ENCODE peak calls at places on chromosomes 1 and 21, in eight cellular contexts. J, Q, K, V, N, P, G and B are unnamed samples. For H3K36me3 and H3K4me1, the result is how much of the 10 kb centered on the place peaks cover.

GRCh38 chr1:115302390-115302961 is 35.6 kb downstream of the NGF start:
- DNase-seq in J (peak), Q (peak), K (no peak), V (peak), N (no peak), P (no peak), G (no peak), B (peak)

GRCh38 chr21:33948096-33948950 is 32.7 kb upstream of the ATP5PO start:
- DNase-seq in J (peak), Q (no peak), K (peak), V (peak), N (no peak), P (peak), G (peak), B (peak)

GRCh38 chr1:204484948-204485347 is 9.7 kb downstream of the PIK3C2B start:
- DNase-seq in J (no peak), Q (no peak), K (no peak), V (no peak), N (no peak), P (no peak), G (no peak), B (no peak)

GRCh38 chr1:202579806-202580205 is 130.4 kb downstream of the SYT2 start:
- DNase-seq in J (peak), Q (no peak), K (no peak), V (no peak), N (no peak), P (no peak), G (no peak), B (no peak)

GRCh38 chr1:205436776-205437485 is 15.1 kb upstream of the LEMD1 start:
- DNase-seq in J (no peak), Q (no peak), K (no peak), V (no peak), N (no peak), P (no peak), G (no peak), B (no peak)

GRCh38 chr1:112177314-112177713 is 187.8 kb upstream of the KCND3 start:
- DNase-seq in J (no peak), Q (no peak), K (no peak), V (no peak), N (no peak), P (no peak), G (no peak), B (no peak)

GRCh38 chr1:243903904-243904303 is 53.9 kb upstream of the AKT3 start:
- DNase-seq in J (peak), Q (no peak), K (no peak), V (no peak), N (no peak), P (no peak), G (no peak), B (no peak)

GRCh38 chr1:164836614-164837018 is 277.6 kb downstream of the PBX1 start:
- DNase-seq in J (no peak), Q (no peak), K (no peak), V (no peak), N (no peak), P (no peak), G (no peak), B (peak)

GRCh38 chr1:103489881-103490280 is 35.6 kb upstream of the RNPC3 start:
- DNase-seq in J (peak), Q (peak), K (no peak), V (no peak), N (no peak), P (no peak), G (no peak), B (peak)

GRCh38 chr1:51266181-51266580 is 30.1 kb downstream of the RNF11 start:
- DNase-seq in J (no peak), Q (no peak), K (no peak), V (no peak), N (no peak), P (no peak), G (no peak), B (no peak)

GRCh38 chr1:200365897-200366426 is 43.9 kb downstream of the ZNF281 start:
- DNase-seq in J (no peak), Q (no peak), K (no peak), V (peak), N (no peak), P (no peak), G (no peak), B (no peak)

GRCh38 chr1:186102559-186103148 is 272.4 kb downstream of the TPR start:
- DNase-seq in J (peak), Q (peak), K (no peak), V (no peak), N (no peak), P (no peak), G (no peak), B (peak)

GRCh38 chr1:171683826-171684225 is 31.3 kb upstream of the MYOC start:
- DNase-seq in J (no peak), Q (no peak), K (no peak), V (no peak), N (no peak), P (no peak), G (no peak), B (no peak)

GRCh38 chr1:24157921-24158481 is 15.1 kb upstream of the IL22RA1 start:
- DNase-seq in J (no peak), Q (no peak), K (no peak), V (peak), N (no peak), P (no peak), G (no peak), B (no peak)

GRCh38 chr1:44030606-44031050 is 634 bp downstream of the SLC6A9 start:
- DNase-seq in J (peak), Q (no peak), K (no peak), V (peak), N (no peak), P (no peak), G (peak), B (peak)

GRCh38 chr1:45913183-45913924 is 109.9 kb downstream of the MAST2 start:
- DNase-seq in J (peak), Q (peak), K (peak), V (peak), N (peak), P (peak), G (peak), B (peak)

GRCh38 chr1:30974536-30974935 is 66.0 kb upstream of the SDC3 start:
- DNase-seq in J (no peak), Q (no peak), K (no peak), V (no peak), N (no peak), P (no peak), G (no peak), B (peak)
- H3K36me3 ChIP-seq in J (under half), Q (under half), K (under half), V (half or more), N (under half), P (under half), G (half or more), B (under half)

DNA sequence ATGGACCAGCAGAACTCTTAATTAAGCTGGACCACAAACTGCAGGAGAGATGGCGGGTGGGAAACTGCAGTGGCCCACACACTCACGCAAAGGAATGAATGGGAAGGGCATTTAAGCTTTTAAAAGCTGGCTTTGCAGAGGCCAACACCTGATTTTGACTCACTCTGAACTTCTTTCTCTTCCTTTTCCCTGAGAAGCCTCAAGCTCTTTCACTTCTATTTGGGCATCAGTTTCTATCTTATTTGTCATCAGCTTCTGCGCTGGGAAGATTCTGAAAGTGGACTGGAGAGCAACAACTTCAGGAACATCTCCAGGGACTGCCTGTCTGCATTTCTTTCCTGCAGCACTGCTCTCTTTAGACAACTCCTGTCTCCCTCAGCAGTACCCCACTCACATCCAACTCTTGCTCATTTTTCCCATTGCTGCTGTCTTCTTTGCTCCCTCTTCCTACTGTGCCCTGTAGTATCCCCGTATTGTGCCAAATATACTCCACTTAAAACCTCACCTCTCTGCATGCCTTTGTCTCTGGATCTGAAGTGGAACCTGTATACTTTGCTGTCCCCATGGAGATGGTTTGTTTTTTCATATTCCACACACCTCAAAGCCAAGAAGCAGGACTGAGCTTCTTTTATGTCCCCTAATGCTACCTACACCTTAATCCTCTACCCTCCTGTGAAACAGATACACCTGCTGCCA is 143.3 kb upstream of the JUN start:
- DNase-seq in J (no peak), Q (peak), K (no peak), V (peak), N (no peak), P (no peak), G (no peak), B (no peak)
- H3K4me1 ChIP-seq in J (under half), Q (half or more), K (under half), V (under half), N (under half), P (under half), G (under half), B (under half)

DNA sequence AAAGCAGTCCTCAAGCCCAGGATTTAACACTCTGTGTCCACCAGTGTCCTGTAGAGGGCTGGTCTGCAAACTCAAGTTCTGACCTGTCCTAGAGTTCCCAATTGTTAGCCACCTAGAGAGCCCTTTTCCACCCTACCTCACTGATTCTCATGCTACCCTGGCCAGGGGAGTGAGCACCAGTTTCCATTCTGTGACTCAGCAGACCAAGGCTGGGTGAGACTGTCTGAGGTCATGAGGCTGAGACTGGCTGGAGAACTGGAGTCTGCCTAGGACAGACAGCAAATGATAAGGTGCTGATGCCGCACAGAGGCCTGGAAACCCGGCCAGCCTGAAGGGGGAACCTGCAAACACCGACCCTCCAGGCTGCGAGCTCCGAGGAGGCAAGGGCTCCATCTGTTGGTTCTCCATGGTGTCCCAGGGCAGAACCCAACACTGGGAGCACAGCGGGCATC is 13.7 kb downstream of the GLIS1 start:
- DNase-seq in J (peak), Q (peak), K (no peak), V (peak), N (no peak), P (no peak), G (peak), B (peak)
- TF ChIP-seq CTCF in J (no peak), Q (no peak), K (no peak), V (peak), N (no peak), P (no peak), G (peak), B (peak)

GRCh38 chr1:15153184-15153841 is at the start of gene TMEM51:
- DNase-seq in J (peak), Q (peak), K (peak), V (peak), N (no peak), P (peak), G (peak), B (peak)
- H3K36me3 ChIP-seq in J (under half), Q (under half), K (under half), V (under half), N (under half), P (under half), G (under half), B (under half)

DNA sequence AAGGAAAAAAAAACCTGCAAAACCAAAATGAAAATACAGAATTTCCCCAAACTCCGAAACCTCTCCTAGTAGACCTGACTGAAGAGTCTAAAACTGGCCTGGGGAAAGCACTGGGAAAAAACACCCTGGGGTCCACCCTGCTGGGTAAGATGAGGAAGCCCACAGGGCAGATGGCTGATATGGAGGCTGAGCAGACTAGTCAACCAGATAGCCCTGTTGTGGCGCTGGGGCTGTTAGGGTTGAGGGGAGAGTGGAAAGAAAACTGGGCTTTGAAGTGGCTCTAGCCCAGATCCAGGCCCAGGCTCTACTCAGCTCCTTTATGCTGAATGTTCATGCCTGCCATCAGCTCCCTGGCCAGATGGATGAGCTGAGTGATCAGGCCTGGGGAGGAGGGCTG is 6.8 kb upstream of the SLAMF1 start:
- DNase-seq in J (no peak), Q (no peak), K (no peak), V (no peak), N (no peak), P (no peak), G (no peak), B (no peak)
- H3K4me1 ChIP-seq in J (under half), Q (under half), K (under half), V (under half), N (under half), P (under half), G (under half), B (under half)

DNA sequence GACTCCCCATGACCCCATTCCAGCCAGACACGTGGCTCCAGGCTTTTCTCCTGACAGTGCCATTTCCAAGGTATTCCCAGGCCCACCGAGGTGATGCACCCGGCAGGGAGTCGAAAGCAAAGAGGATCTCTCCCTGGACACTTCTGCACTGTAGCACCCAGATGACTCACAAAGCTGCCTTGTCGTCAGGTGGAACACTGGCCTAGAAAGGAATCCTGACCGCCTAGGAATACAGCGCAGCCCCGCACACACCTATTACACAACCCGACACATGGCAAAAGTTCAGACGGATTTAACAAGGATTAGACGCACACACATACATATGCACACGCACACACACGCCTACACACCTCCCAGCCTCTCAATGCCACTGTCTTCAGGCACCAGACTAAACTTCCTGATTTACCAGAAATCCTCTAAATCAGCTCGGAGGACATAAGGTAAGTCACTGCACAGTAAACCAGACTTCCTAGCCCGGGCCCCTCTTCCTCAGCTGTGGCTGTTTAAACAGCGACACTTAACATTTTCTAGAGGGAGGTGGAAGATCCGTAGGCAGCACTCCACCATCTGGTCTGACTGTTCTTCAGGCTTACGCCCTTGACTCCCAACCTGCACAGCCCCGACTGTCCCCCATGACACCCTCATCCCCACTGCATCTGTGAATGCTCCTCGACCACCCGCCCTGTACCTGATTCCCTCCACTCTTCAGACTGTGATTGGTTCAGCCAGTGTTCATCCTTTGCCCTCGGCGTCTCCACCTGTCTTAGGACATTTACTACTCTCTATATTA is 12.7 kb downstream of the FAM89A start:
- DNase-seq in J (no peak), Q (no peak), K (no peak), V (no peak), N (no peak), P (no peak), G (no peak), B (no peak)
- TF ChIP-seq CTCF in J (no peak), Q (no peak), K (no peak), V (no peak), N (no peak), P (no peak), G (no peak), B (no peak)

GRCh38 chr21:35043549-35043948 is 5.6 kb downstream of the RUNX1 start:
- DNase-seq in J (no peak), Q (no peak), K (no peak), V (no peak), N (no peak), P (no peak), G (no peak), B (no peak)

GRCh38 chr21:35045539-35046222 is 3.4 kb downstream of the RUNX1 start:
- DNase-seq in J (no peak), Q (no peak), K (no peak), V (no peak), N (no peak), P (no peak), G (no peak), B (no peak)

GRCh38 chr21:35044128-35044527 is 5.0 kb downstream of the RUNX1 start:
- DNase-seq in J (no peak), Q (no peak), K (no peak), V (no peak), N (no peak), P (peak), G (no peak), B (no peak)

GRCh38 chr21:35046223-35046690 is 2.8 kb downstream of the RUNX1 start:
- DNase-seq in J (no peak), Q (no peak), K (no peak), V (no peak), N (no peak), P (no peak), G (no peak), B (no peak)

DNA sequence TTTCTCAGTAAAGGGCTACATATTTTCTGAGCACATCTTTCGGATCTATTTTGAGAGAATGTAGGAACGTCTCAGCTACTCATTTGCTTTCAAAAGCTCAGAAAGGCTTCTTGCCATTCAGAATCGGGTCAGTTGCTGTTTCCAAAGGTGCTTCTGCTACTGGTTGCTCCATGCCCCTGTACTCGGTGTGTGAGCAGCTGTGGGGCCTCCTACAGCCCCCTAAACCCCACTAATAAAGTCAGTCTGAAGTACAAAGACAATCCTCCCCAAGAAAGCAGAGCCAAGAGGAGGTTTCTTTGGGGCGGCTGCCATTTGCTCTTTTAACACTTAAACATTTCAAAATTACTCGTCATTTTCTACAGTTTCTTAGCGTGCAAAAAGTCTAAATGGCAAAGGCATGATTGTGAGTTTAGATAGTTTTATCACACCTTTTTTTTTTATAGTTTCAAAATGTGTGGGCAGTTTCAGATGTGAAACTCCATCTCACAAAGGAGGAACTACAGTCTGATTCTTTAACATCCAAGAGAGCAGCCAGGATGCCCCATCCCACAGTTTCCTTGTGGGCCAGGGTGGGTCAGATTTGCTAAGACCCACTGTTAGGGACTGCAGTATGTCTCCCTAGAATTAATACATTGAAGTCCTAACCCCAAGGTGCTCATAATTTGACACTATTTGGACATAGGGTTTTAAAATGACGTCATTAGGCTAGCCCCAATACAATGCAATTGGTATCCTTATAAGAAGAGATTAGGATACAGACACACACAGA is 4.1 kb downstream of the RUNX1 start:
- DNase-seq in J (no peak), Q (no peak), K (no peak), V (no peak), N (no peak), P (no peak), G (no peak), B (no peak)
- H3K36me3 ChIP-seq in J (under half), Q (under half), K (under half), V (under half), N (under half), P (under half), G (under half), B (under half)

DNA sequence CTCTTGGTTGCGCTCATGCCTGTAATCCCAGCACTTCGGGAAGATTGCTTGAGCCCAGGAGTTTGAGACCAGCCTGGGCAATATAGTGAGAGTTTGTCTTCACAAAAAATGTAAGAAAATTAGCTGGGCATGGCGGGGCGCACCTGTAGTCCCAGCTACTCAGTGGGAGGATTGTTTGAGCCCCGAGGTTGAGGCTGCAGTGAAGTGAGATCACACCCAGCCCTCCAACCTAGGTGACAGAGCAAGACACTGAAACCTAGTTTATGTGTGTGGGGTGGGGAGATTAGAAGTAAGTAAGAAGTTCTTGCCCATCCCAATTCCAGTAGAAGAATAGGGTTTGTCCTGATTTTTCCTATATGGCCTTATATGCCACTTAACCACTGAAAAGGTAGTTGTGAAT is 2.0 kb downstream of the RPL5 start:
- DNase-seq in J (no peak), Q (no peak), K (no peak), V (no peak), N (no peak), P (no peak), G (no peak), B (no peak)
- H3K4me1 ChIP-seq in J (under half), Q (under half), K (under half), V (under half), N (under half), P (under half), G (under half), B (under half)

GRCh38 chr1:107830546-107830945 is 134.4 kb downstream of the VAV3 start:
- DNase-seq in J (no peak), Q (no peak), K (no peak), V (no peak), N (no peak), P (no peak), G (no peak), B (no peak)

GRCh38 chr1:107835151-107835670 is 129.8 kb downstream of the VAV3 start:
- DNase-seq in J (no peak), Q (no peak), K (no peak), V (no peak), N (no peak), P (no peak), G (no peak), B (no peak)

GRCh38 chr1:107830075-107830474 is 134.9 kb downstream of the VAV3 start:
- DNase-seq in J (no peak), Q (no peak), K (no peak), V (no peak), N (no peak), P (no peak), G (no peak), B (no peak)

GRCh38 chr1:107831921-107832320 is 133.1 kb downstream of the VAV3 start:
- DNase-seq in J (no peak), Q (no peak), K (no peak), V (no peak), N (no peak), P (no peak), G (no peak), B (no peak)

GRCh38 chr1:107829083-107829771 is 135.8 kb downstream of the VAV3 start:
- DNase-seq in J (no peak), Q (no peak), K (no peak), V (no peak), N (no peak), P (no peak), G (no peak), B (peak)
- TF ChIP-seq CTCF in J (no peak), Q (no peak), K (no peak), V (no peak), N (no peak), P (no peak), G (no peak), B (no peak)